ENCODE peak calls at places on chromosomes 12 and 14, in six cellular contexts. One of them, this sample, is unnamed. For H3K36me3, the result is how much of the 10 kb centered on the place peaks cover.

GRCh38 chr12:15709524-15709923 is 79.7 kb downstream of the EPS8 start:
- DNase-seq in right atrium auricular region: no peak
- DNase-seq in lower lobe of right lung: no peak
- DNase-seq in lung: no peak
- DNase-seq in MM.1S: no peak
- DNase-seq in colonic mucosa: no peak
- DNase-seq in this sample: no peak

GRCh38 chr12:1108276-1108675 is 117.3 kb downstream of the ERC1 start:
- DNase-seq in colonic mucosa: no peak
- DNase-seq in lower lobe of right lung: no peak
- DNase-seq in MM.1S: peak
- DNase-seq in right atrium auricular region: no peak
- DNase-seq in lung: no peak
- DNase-seq in this sample: no peak

GRCh38 chr12:51874013-51874412 is 13.9 kb upstream of the ANKRD33 start:
- DNase-seq in lung: no peak
- DNase-seq in right atrium auricular region: no peak
- DNase-seq in lower lobe of right lung: no peak
- DNase-seq in MM.1S: no peak
- DNase-seq in colonic mucosa: no peak
- DNase-seq in this sample: no peak

GRCh38 chr12:130223767-130224244 is 61.5 kb downstream of the FZD10 start:
- DNase-seq in MM.1S: no peak
- DNase-seq in right atrium auricular region: no peak
- DNase-seq in lung: no peak
- DNase-seq in lower lobe of right lung: no peak
- DNase-seq in colonic mucosa: no peak
- DNase-seq in this sample: no peak

GRCh38 chr12:119068129-119068856 is 87.0 kb downstream of the SRRM4 start:
- DNase-seq in lower lobe of right lung: no peak
- DNase-seq in lung: no peak
- DNase-seq in right atrium auricular region: no peak
- DNase-seq in MM.1S: no peak
- DNase-seq in colonic mucosa: no peak
- DNase-seq in this sample: no peak

GRCh38 chr12:8699714-8700113 is 1.9 kb downstream of the RIMKLB start:
- DNase-seq in lung: no peak
- DNase-seq in MM.1S: no peak
- DNase-seq in right atrium auricular region: no peak
- DNase-seq in colonic mucosa: no peak
- DNase-seq in lower lobe of right lung: no peak
- DNase-seq in this sample: no peak

GRCh38 chr14:99249389-99249788 is 22.6 kb downstream of the BCL11B start:
- DNase-seq in right atrium auricular region: no peak
- DNase-seq in colonic mucosa: no peak
- DNase-seq in lower lobe of right lung: no peak
- DNase-seq in lung: no peak
- DNase-seq in MM.1S: no peak
- DNase-seq in this sample: no peak

GRCh38 chr12:102816816-102817434 is 100.1 kb downstream of the PAH start:
- DNase-seq in colonic mucosa: no peak
- DNase-seq in lung: no peak
- DNase-seq in right atrium auricular region: no peak
- DNase-seq in lower lobe of right lung: no peak
- DNase-seq in MM.1S: peak
- DNase-seq in this sample: no peak

GRCh38 chr12:68530965-68531364 is 79.7 kb upstream of the RAP1B start:
- DNase-seq in lung: no peak
- DNase-seq in lower lobe of right lung: no peak
- DNase-seq in MM.1S: no peak
- DNase-seq in colonic mucosa: no peak
- DNase-seq in right atrium auricular region: no peak
- DNase-seq in this sample: peak

GRCh38 chr14:34692348-34692747 is 22.0 kb downstream of the CFL2 start:
- DNase-seq in lower lobe of right lung: no peak
- DNase-seq in MM.1S: no peak
- DNase-seq in lung: no peak
- DNase-seq in right atrium auricular region: no peak
- DNase-seq in colonic mucosa: no peak
- DNase-seq in this sample: no peak

DNA sequence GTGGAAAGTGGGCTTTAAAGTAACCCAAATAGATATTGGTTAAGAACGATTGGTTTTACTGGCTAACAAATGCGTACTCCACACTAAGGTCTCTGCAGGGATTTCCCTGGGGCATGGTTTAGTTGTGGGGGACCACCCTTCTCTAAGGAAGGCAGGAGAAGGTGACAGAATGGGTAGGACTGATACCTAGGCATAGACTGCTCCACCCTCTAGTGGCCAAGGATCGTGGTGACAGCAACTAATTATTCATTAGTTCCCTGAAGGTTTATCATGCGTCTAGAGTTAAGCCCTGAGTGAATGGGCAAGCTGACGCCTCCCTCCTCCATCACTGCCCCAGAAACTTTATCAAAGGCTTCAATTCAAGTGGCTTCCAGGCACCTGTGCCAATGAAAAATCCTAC is 9.1 kb downstream of the FAM181A start:
- DNase-seq in lower lobe of right lung: no peak
- DNase-seq in MM.1S: no peak
- DNase-seq in right atrium auricular region: no peak
- DNase-seq in colonic mucosa: no peak
- DNase-seq in lung: no peak
- DNase-seq in this sample: no peak
- TF ChIP-seq CTCF in lower lobe of right lung: peak
- TF ChIP-seq CTCF in MM.1S: peak
- TF ChIP-seq CTCF in right atrium auricular region: no peak
- TF ChIP-seq CTCF in colonic mucosa: peak
- TF ChIP-seq CTCF in lung: no peak
- TF ChIP-seq CTCF in this sample: peak

GRCh38 chr14:61661471-61661988 is 33.8 kb upstream of the HIF1A start:
- DNase-seq in colonic mucosa: no peak
- DNase-seq in MM.1S: peak
- DNase-seq in lung: no peak
- DNase-seq in lower lobe of right lung: no peak
- DNase-seq in right atrium auricular region: no peak
- DNase-seq in this sample: no peak
- H3K4me3 ChIP-seq in colonic mucosa: no peak
- H3K4me3 ChIP-seq in MM.1S: no peak
- H3K4me3 ChIP-seq in lung: no peak
- H3K4me3 ChIP-seq in lower lobe of right lung: no peak
- H3K4me3 ChIP-seq in right atrium auricular region: no peak
- H3K4me3 ChIP-seq in this sample: no peak

DNA sequence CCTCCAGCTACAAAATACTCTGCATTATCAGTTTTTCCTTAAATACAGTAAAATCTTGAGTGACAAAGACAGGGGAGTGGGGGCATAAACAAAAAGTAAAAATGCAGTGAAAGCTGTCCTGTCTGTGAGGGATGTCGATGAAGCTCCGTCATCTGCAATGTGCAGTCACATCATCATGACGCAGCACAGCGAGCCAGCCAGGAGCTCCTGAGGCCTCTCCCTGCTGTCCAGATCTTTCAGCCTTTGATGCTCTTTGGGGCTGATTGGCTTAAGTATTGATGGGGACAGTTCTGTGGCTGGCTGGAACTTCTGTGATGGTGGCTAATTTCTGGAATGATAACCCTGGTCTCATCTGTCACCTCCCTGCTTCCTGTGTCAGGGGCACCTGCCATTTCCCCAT is 54.6 kb upstream of the TRAF3 start:
- DNase-seq in right atrium auricular region: no peak
- DNase-seq in colonic mucosa: no peak
- DNase-seq in MM.1S: no peak
- DNase-seq in lung: no peak
- DNase-seq in lower lobe of right lung: no peak
- DNase-seq in this sample: no peak
- H3K36me3 ChIP-seq in right atrium auricular region: under half
- H3K36me3 ChIP-seq in colonic mucosa: under half
- H3K36me3 ChIP-seq in MM.1S: under half
- H3K36me3 ChIP-seq in lung: under half
- H3K36me3 ChIP-seq in lower lobe of right lung: half or more
- H3K36me3 ChIP-seq in this sample: under half

GRCh38 chr12:131231194-131231980 is 277.7 kb downstream of the ADGRD1 start:
- DNase-seq in colonic mucosa: no peak
- DNase-seq in MM.1S: no peak
- DNase-seq in right atrium auricular region: no peak
- DNase-seq in lung: no peak
- DNase-seq in lower lobe of right lung: peak
- DNase-seq in this sample: no peak
- TF ChIP-seq CTCF in colonic mucosa: no peak
- TF ChIP-seq CTCF in MM.1S: no peak
- TF ChIP-seq CTCF in right atrium auricular region: no peak
- TF ChIP-seq CTCF in lung: no peak
- TF ChIP-seq CTCF in lower lobe of right lung: no peak
- TF ChIP-seq CTCF in this sample: no peak

GRCh38 chr12:80938397-80938796 is 663 bp upstream of the LIN7A start:
- DNase-seq in colonic mucosa: no peak
- DNase-seq in MM.1S: no peak
- DNase-seq in right atrium auricular region: no peak
- DNase-seq in lung: no peak
- DNase-seq in lower lobe of right lung: no peak
- DNase-seq in this sample: no peak
- H3K4me3 ChIP-seq in colonic mucosa: no peak
- H3K4me3 ChIP-seq in MM.1S: no peak
- H3K4me3 ChIP-seq in right atrium auricular region: peak
- H3K4me3 ChIP-seq in lung: no peak
- H3K4me3 ChIP-seq in lower lobe of right lung: peak
- H3K4me3 ChIP-seq in this sample: no peak

This sample was measured in kidney epithelial cell.